ENCODE peak calls at places on chromosomes 11 and 22, in nine cellular contexts. E is CD4-positive, CD25-positive, alpha-beta regulatory T cell; K is BE2C; U is iPS DF 6.9; L is fibroblast of lung; O is GM23248; N is small intestine; A is upper lobe of right lung; F is mesenchymal stem cell. Q is an unnamed sample. For H3K4me1, the result is how much of the 10 kb centered on the place peaks cover.

GRCh38 chr22:37735054-37735453 is 38.2 kb downstream of the TRIOBP start:
- DNase-seq in A (peak), E (no peak), F (peak), U (no peak), K (peak), N (peak), L (peak), O (peak), Q (no peak)

GRCh38 chr11:9461068-9461759 is 402 bp downstream of the ZNF143 start:
- DNase-seq in K (peak), E (peak), N (peak), U (no peak), L (peak), F (peak), O (peak), A (peak), Q (peak)

GRCh38 chr22:39110631-39111561 is 13.9 kb downstream of the APOBEC3H start:
- DNase-seq in U (no peak), E (no peak), N (no peak), F (no peak), A (no peak), O (no peak), L (no peak), K (peak), Q (no peak)

GRCh38 chr11:122394326-122394725 is 261.2 kb upstream of the UBASH3B start:
- DNase-seq in F (no peak), K (no peak), N (no peak), O (no peak), U (no peak), A (no peak), L (no peak), E (no peak), Q (no peak)

GRCh38 chr11:5938603-5938965 is 3.5 kb upstream of the OR56A3 start:
- DNase-seq in E (no peak), U (no peak), A (no peak), N (no peak), O (no peak), L (no peak), K (no peak), F (no peak), Q (no peak)

GRCh38 chr11:58178444-58178843 is 10.4 kb upstream of the OR9Q2 start:
- DNase-seq in E (no peak), K (no peak), N (peak), F (no peak), U (no peak), L (no peak), O (no peak), A (no peak), Q (no peak)

GRCh38 chr11:8102965-8103364 is 22.0 kb downstream of the TUB start:
- DNase-seq in N (no peak), U (no peak), K (no peak), F (no peak), O (no peak), L (no peak), A (no peak), E (no peak), Q (no peak)

GRCh38 chr11:28245131-28245530 is 136.9 kb downstream of the METTL15 start:
- DNase-seq in A (no peak), L (no peak), F (no peak), E (no peak), U (no peak), K (no peak), N (no peak), O (peak), Q (no peak)

GRCh38 chr11:92707665-92708064 is 261.8 kb upstream of the MTNR1B start:
- DNase-seq in A (no peak), U (no peak), L (no peak), F (no peak), E (no peak), N (no peak), K (no peak), O (no peak), Q (no peak)

GRCh38 chr11:102448869-102449224 is 3.7 kb downstream of the TMEM123 start:
- DNase-seq in K (no peak), L (no peak), F (no peak), A (no peak), E (no peak), N (no peak), U (no peak), O (no peak), Q (no peak)

GRCh38 chr11:57552479-57552878 is 15.0 kb downstream of the UBE2L6 start:
- DNase-seq in L (no peak), F (no peak), A (no peak), U (no peak), O (no peak), E (no peak), K (no peak), N (no peak), Q (no peak)

GRCh38 chr11:120956710-120957500 is 67.0 kb upstream of the TBCEL start:
- DNase-seq in L (no peak), F (no peak), K (no peak), N (no peak), U (peak), E (peak), A (no peak), O (no peak), Q (no peak)

GRCh38 chr11:71240865-71241691 is 11.3 kb downstream of the SHANK2 start:
- DNase-seq in U (no peak), N (peak), F (peak), A (peak), K (no peak), L (peak), O (peak), E (no peak), Q (no peak)

GRCh38 chr11:17894929-17895658 is 117.8 kb downstream of the SERGEF start:
- DNase-seq in L (peak), A (no peak), U (no peak), N (no peak), O (no peak), E (no peak), K (peak), F (peak), Q (no peak)

GRCh38 chr11:12220305-12220704 is 109.9 kb downstream of the MICAL2 start:
- DNase-seq in N (no peak), O (no peak), L (no peak), K (no peak), F (no peak), U (no peak), A (no peak), E (no peak), Q (no peak)

GRCh38 chr11:121367434-121367833 is 74.9 kb downstream of the SC5D start:
- DNase-seq in U (no peak), L (peak), K (no peak), F (peak), E (peak), N (peak), O (peak), A (no peak), Q (no peak)

GRCh38 chr22:35394011-35394312 is 6.0 kb upstream of the MCM5 start:
- DNase-seq in A (no peak), U (no peak), K (no peak), N (no peak), E (no peak), O (no peak), L (no peak), F (no peak), Q (no peak)

GRCh38 chr11:11215944-11216343 is 137.1 kb downstream of the CSNK2A3 start:
- DNase-seq in A (no peak), F (no peak), L (no peak), O (no peak), E (no peak), N (no peak), K (no peak), U (no peak), Q (no peak)

GRCh38 chr22:41347066-41347859 is 34.5 kb upstream of the TEF start:
- DNase-seq in N (no peak), O (no peak), E (no peak), U (no peak), A (no peak), F (no peak), L (no peak), K (no peak), Q (no peak)

GRCh38 chr11:47330002-47330911 is 22.2 kb downstream of the MYBPC3 start:
- DNase-seq in F (no peak), L (no peak), O (peak), K (no peak), U (no peak), E (no peak), N (peak), A (no peak), Q (no peak)

GRCh38 chr22:17243524-17243923 is 24.3 kb upstream of the ADA2 start:
- DNase-seq in O (peak), K (no peak), E (no peak), N (no peak), L (no peak), F (no peak), A (peak), U (no peak), Q (no peak)

GRCh38 chr11:123690490-123690889 is 36.1 kb upstream of the SCN3B start:
- DNase-seq in E (no peak), A (no peak), K (no peak), O (peak), F (no peak), N (peak), L (no peak), U (no peak), Q (no peak)

GRCh38 chr22:41021039-41021654 is 70.0 kb downstream of the RBX1 start:
- DNase-seq in N (peak), O (peak), E (no peak), F (peak), L (no peak), A (peak), U (no peak), K (peak), Q (no peak)

GRCh38 chr11:64163951-64164350 is 2.0 kb downstream of the MACROD1 start:
- DNase-seq in E (no peak), U (no peak), A (no peak), K (no peak), L (no peak), F (no peak), O (no peak), N (no peak), Q (no peak)

DNA sequence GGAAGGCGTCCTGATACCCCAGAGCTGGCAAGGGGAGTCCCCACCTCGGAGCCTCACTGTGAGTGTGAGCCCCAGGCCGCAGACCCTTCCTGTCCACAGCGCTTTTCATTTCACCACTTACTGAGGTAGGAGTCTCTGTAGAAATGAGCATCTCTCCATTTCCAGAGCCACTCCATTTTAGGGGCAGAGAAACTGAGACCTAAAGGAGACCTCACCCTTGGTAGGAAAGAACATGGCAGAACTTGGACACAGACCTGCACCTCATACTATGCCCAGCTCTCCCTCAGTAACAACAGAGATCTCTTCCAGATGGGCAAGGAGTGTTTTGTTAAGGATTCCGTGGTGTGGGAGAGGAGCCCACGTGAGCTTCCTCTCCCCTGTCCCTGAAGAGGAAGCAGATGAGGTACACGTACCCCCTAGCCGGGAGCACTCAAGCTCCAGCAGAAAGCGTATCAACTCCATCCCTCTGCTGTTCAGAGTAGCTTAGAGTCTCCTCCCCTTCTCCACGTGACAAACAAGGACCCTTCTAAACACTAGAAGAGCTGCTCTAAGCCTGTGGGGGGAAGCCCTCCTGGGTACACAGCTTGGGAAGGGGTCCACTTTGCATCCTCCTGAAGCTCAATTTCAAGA is 531 bp upstream of the VSIG2 start:
- DNase-seq in O (no peak), F (no peak), E (no peak), N (no peak), L (no peak), U (no peak), K (no peak), A (no peak), Q (no peak)
- H3K4me3 ChIP-seq in O (no peak), F (no peak), E (no peak), N (no peak), L (no peak), U (no peak), K (no peak), A (peak), Q (no peak)

DNA sequence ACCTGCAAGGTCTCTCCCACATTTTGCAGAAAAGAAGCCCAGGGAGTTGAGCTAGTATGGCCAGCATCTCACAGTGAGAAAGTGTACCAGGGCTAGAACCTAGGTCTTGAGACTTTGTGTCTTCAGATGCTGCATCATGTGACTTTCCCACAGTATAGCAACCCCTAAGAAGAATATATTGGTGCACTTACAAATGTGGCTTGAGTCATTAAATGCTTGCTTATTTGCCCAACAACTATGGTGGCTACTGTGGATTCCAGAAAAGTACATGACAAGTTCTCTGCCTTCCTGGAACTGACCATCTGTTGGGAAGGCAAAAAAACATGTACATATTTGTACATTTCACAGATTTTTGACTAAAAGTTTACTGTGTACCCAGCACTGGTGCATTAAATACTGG is 55.0 kb downstream of the POLD3 start:
- DNase-seq in F (peak), K (no peak), A (no peak), E (no peak), U (no peak), L (peak), O (no peak), N (no peak), Q (no peak)
- H3K4me1 ChIP-seq in F (under half), K (under half), A (under half), E (under half), U (under half), L (under half), O (under half), N (under half), Q (under half)

GRCh38 chr22:30310881-30311771 is 15.6 kb downstream of the TBC1D10A start:
- DNase-seq in E (no peak), U (no peak), O (peak), F (peak), L (peak), K (no peak), A (peak), N (peak), Q (no peak)

GRCh38 chr22:30308096-30308495 is 18.6 kb downstream of the TBC1D10A start:
- DNase-seq in K (no peak), F (no peak), N (no peak), U (no peak), O (no peak), L (no peak), A (no peak), E (no peak), Q (no peak)

GRCh38 chr22:30308518-30309230 is 18.1 kb downstream of the TBC1D10A start:
- DNase-seq in U (no peak), N (no peak), A (no peak), O (peak), L (peak), K (no peak), E (peak), F (peak), Q (no peak)

GRCh38 chr22:30312053-30312452 is 14.7 kb downstream of the TBC1D10A start:
- DNase-seq in U (no peak), A (no peak), N (no peak), F (peak), E (no peak), L (peak), O (peak), K (no peak), Q (no peak)

DNA sequence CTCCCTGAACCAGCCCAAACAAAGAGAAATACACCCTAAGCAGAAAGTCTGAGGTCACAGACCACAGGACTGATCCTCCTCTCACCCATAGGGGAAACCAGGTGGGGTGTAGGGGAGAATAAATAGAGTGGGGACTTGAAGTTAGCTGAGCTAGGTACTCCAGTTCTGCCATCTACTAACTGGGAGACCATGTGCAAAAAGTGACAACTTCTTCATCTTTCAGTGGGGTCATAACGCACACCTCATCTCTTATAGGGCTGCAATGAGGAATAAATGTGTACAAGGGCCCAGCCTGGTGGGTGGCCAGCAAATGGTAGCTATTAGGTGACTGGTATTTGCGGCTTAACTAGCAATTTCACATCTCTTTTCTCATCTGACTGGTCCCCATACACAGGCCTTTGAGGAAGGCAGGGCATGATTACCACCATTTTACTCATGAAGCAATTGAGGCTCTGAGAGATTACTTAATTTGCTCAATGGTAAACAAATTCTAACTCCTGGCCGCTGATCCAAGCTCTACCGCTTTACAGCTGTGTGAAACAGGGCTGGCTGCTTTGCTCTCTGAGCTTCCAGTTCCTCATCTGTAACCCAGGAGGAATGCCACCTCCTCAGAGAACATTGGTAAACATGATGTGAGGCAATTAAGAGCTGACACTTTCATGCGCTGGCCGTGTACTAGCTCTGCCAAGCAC is 16.6 kb downstream of the TBC1D10A start:
- DNase-seq in O (peak), U (no peak), K (no peak), N (peak), A (no peak), E (peak), F (peak), L (peak), Q (peak)
- H3K4me3 ChIP-seq in O (no peak), U (no peak), K (no peak), N (no peak), A (no peak), E (peak), F (peak), L (no peak), Q (peak)

DNA sequence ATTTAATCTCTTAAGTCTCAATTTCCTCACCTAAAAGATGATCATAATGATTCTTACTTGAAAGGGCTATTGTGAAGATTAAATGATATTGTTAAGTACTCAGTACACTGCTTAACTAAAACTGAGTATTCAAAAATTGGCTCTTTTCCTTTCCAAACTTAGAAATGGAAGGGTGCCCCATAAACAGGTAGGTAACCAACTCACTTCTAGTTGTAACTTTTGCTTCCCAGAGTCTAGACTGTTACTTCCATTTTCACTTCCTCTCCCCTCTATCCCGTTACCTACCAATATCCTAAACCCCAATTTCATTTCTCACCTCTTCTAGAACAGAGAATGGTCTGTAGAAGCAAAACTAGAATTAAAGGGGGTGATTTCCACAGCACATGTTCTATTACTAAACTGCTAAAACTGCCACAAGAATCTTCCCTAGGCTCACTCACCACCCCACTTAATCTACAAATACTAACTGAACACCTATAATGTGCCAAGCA is 50.0 kb downstream of the RRAS2 start:
- DNase-seq in O (no peak), U (no peak), K (no peak), N (no peak), F (no peak), L (no peak), A (no peak), E (peak), Q (no peak)
- H3K4me1 ChIP-seq in O (half or more), U (under half), K (under half), N (under half), F (under half), L (under half), A (under half), E (under half), Q (under half)

DNA sequence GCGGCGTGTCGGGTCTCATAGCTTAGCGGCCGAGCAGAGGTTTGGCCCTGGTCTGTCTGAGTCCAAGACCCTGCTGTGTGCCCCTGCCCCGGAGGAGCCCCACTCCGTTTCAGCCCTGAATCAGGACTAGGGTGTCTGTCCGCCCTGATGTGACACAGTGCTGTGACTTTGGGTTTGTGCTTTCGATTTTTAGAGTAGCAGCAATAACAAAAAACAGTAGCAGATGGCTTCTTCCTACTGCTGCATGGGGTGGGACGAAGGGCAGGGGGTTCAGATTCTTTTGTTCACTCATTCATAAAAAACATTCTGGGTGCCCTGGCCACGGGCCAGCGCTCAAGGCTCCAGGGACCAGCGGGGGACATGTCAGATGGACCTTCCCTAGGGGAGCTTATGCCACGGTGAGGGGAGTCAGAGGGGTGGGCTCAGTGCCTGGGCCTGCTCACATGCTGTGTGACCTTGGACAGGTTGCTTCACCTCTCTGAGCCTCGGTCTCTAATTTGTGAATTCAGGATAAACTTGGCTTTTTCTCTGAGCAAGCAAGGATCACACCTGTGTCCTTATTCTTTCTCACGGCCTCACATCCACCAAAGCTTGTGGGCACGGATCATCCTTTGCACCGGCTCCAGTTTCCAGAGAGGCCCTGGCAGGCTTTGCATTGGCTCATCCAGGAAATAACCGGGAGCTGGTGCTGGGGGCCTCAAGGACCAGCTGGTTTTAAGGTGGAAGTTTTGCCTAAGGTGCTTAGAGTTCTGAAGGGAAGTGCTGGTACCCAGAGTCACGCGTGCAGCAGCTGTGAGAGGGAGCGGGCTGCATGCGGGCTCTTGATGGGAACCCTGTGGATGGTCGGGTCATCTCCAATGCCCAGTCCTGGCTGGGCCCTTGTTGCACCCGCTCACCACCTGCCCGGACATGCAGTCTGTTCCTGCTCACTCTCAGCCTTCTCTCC is 24.4 kb upstream of the PRR5 start:
- DNase-seq in U (no peak), K (no peak), A (no peak), N (peak), O (no peak), L (no peak), E (no peak), F (no peak), Q (no peak)
- H3K4me3 ChIP-seq in U (no peak), K (peak), A (no peak), N (peak), O (no peak), L (no peak), E (peak), F (no peak), Q (peak)

DNA sequence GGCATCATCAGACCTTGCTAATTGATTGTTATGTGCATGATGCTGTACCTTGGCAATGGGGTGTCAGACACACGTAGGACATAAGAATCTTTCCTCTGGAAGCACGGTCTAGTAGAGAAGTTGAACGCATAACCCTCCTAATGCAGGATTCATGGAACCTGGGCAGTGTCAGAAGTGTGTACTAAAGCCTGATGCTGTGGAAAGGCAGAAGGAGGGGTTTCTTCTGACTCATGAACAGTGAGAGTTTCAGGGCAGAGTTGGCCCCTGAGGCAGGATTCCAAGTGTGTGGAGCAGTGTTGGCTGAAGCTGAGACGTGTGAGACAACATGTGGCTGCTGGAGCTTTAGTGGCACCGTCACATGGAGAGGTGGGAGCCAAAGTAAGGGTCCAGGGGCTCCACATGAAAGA is 3.5 kb downstream of the PANX1 start:
- DNase-seq in O (peak), L (peak), N (no peak), U (no peak), A (no peak), K (peak), F (peak), E (no peak), Q (no peak)
- H3K4me1 ChIP-seq in O (half or more), L (under half), N (under half), U (under half), A (half or more), K (under half), F (under half), E (under half), Q (half or more)

Q was measured in CD8-positive, alpha-beta memory T cell.